ENCODE peak calls at places on chromosomes 3 and 15, in ten cellular contexts. X is stomach, I is tibial nerve, E is IMR-90, M is A549, K is uterus, H is sigmoid colon, G is ovary, Y is gastrocnemius medialis, F is transverse colon. Q is an unnamed sample.

GRCh38 chr15:88701561-88702095 is 62.8 kb downstream of the ISG20 start:
- DNase-seq in X (no peak), I (no peak), E (no peak), M (peak), K (no peak), H (no peak), G (no peak), Y (no peak), F (peak), Q (no peak)

GRCh38 chr3:13301295-13301987 is 118.7 kb downstream of the NUP210 start:
- DNase-seq in X (no peak), I (no peak), E (peak), M (peak), K (no peak), H (no peak), G (no peak), Y (no peak), F (no peak), Q (no peak)

GRCh38 chr3:10002951-10003350 is 16.3 kb upstream of the EMC3 start:
- DNase-seq in X (no peak), I (no peak), E (no peak), M (no peak), K (no peak), H (peak), G (no peak), Y (no peak), F (no peak), Q (no peak)

GRCh38 chr15:62099171-62099601 is 32.4 kb downstream of the C2CD4A start:
- DNase-seq in X (no peak), I (no peak), E (peak), M (no peak), K (no peak), H (no peak), G (no peak), Y (no peak), F (no peak), Q (no peak)

GRCh38 chr3:112038863-112039262 is 4.3 kb downstream of the TMPRSS7 start:
- DNase-seq in X (no peak), I (no peak), E (peak), M (no peak), K (no peak), H (no peak), G (no peak), Y (no peak), F (no peak), Q (no peak)

GRCh38 chr3:194521514-194522260 is 34.9 kb upstream of the ATP13A3 start:
- DNase-seq in X (no peak), I (no peak), E (peak), M (no peak), K (no peak), H (no peak), G (no peak), Y (no peak), F (no peak), Q (no peak)

GRCh38 chr3:73500321-73500720 is 124.4 kb downstream of the PDZRN3 start:
- DNase-seq in X (no peak), I (no peak), E (peak), M (no peak), K (no peak), H (no peak), G (no peak), Y (no peak), F (no peak), Q (no peak)

GRCh38 chr3:190305406-190305805 is 16.8 kb downstream of the CLDN1 start:
- DNase-seq in X (no peak), I (no peak), E (no peak), M (no peak), K (no peak), H (no peak), G (no peak), Y (no peak), F (no peak), Q (no peak)

GRCh38 chr15:73650387-73651126 is 17.4 kb upstream of the NPTN start:
- DNase-seq in X (no peak), I (no peak), E (peak), M (no peak), K (no peak), H (no peak), G (no peak), Y (no peak), F (no peak), Q (no peak)

GRCh38 chr3:17910922-17911321 is 168.5 kb upstream of the TBC1D5 start:
- DNase-seq in X (no peak), I (no peak), E (no peak), M (no peak), K (no peak), H (no peak), G (no peak), Y (no peak), F (no peak), Q (no peak)

GRCh38 chr15:45690581-45691260 is 55.9 kb downstream of the SQOR start:
- DNase-seq in X (no peak), I (no peak), E (no peak), M (no peak), K (no peak), H (no peak), G (no peak), Y (no peak), F (no peak), Q (no peak)

DNA sequence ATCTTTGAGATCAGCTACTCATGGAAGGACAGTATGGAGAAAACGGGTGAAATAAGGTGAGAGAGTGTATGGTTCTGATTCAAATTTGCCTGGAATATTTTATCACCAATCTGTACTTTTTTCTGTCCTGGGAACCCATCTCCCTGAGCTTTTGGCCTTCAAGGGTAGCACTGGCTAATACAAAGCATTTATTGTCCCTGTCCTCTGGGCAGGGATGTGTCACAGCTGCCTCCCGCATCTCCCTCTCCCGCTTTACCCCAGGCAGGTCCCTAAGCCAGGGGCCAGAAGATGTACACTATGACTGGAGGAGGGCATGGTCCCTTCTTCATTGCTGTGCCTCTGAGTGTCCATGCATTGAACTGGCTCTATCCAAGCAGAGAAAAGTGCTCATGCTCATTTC is 201.7 kb upstream of the CHRNA7 start:
- DNase-seq in X (no peak), I (no peak), E (no peak), M (no peak), K (no peak), H (no peak), G (no peak), Y (no peak), F (no peak), Q (no peak)
- H3K27ac ChIP-seq in X (no peak), I (no peak), E (no peak), M (no peak), K (no peak), H (no peak), G (no peak), Y (no peak), F (no peak), Q (no peak)

GRCh38 chr3:152836269-152836668 is 1.3 kb downstream of the P2RY1 start:
- DNase-seq in X (no peak), I (no peak), E (no peak), M (no peak), K (no peak), H (no peak), G (no peak), Y (no peak), F (no peak), Q (no peak)

GRCh38 chr3:152832046-152832445 is 2.9 kb upstream of the P2RY1 start:
- DNase-seq in X (no peak), I (no peak), E (no peak), M (no peak), K (no peak), H (no peak), G (no peak), Y (no peak), F (no peak), Q (no peak)

GRCh38 chr3:152835311-152836102 is 576 bp downstream of the P2RY1 start:
- DNase-seq in X (peak), I (peak), E (peak), M (peak), K (peak), H (peak), G (peak), Y (peak), F (peak), Q (peak)

GRCh38 chr3:152833089-152833488 is 1.8 kb upstream of the P2RY1 start:
- DNase-seq in X (no peak), I (no peak), E (no peak), M (no peak), K (no peak), H (no peak), G (no peak), Y (no peak), F (no peak), Q (no peak)

DNA sequence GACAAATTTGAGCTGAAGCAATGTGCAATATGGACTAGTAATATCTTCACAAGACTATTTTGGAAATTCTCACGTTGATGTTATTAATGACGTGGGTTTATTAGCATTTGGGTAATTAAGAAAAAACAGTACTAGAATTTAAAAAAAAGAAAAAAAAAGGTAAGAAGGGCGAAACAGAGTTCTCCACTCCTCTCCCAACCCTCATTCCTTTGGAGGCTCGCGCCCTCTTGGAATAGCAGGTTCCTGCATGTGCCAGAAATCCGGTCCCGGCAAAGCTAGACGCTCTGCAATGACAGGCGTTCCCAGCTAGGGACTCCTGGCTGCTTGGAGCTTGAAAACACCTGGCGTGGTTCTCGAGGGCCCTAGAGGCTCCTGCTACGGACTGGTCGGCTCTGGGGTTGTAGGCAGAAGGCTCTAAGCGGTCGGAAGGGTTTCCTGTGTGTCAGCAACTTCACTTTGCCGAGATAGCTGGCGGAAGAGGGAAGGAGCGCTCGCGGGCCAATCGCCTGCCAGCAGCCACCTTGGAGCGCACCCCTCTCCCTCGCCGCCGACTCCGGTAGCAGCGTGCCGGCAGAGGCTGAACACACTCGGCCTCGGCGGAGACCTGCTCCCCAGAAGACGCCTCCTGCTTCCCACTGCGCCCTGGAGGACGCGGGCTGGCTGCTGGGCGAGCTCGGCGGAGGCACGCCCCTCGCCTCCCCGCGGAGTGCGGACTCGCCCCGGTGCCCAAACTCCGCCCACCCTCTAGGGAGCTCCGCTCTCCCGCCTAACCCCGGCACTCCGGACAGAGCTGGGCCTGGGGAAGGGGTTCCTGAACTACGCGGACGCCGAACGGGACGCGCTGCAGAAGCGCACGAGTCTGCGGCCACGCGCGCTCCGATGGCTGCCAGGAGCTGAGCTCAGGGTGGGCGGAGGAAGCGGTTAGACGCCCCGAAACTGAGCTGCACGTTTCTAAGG is at the start of gene P2RY1:
- DNase-seq in X (peak), I (peak), E (peak), M (peak), K (peak), H (peak), G (peak), Y (peak), F (peak), Q (peak)
- TF ChIP-seq POLR2A in X (no peak), I (no peak), E (no peak), M (no peak), K (no peak), H (peak), G (peak), Y (peak), F (peak), Q (no peak)

GRCh38 chr3:42771271-42771670 is 1.8 kb downstream of the CCDC13 start:
- DNase-seq in X (no peak), I (no peak), E (no peak), M (no peak), K (no peak), H (no peak), G (no peak), Y (no peak), F (no peak), Q (no peak)

GRCh38 chr3:42769477-42770131 is 3.4 kb downstream of the CCDC13 start:
- DNase-seq in X (no peak), I (no peak), E (no peak), M (no peak), K (no peak), H (no peak), G (no peak), Y (no peak), F (no peak), Q (no peak)

GRCh38 chr3:42778644-42779043 is 5.6 kb upstream of the CCDC13 start:
- DNase-seq in X (no peak), I (peak), E (peak), M (no peak), K (peak), H (no peak), G (no peak), Y (peak), F (no peak), Q (no peak)

GRCh38 chr3:42773409-42773751 is 327 bp upstream of the CCDC13 start:
- DNase-seq in X (no peak), I (no peak), E (no peak), M (no peak), K (no peak), H (no peak), G (no peak), Y (no peak), F (no peak), Q (no peak)

DNA sequence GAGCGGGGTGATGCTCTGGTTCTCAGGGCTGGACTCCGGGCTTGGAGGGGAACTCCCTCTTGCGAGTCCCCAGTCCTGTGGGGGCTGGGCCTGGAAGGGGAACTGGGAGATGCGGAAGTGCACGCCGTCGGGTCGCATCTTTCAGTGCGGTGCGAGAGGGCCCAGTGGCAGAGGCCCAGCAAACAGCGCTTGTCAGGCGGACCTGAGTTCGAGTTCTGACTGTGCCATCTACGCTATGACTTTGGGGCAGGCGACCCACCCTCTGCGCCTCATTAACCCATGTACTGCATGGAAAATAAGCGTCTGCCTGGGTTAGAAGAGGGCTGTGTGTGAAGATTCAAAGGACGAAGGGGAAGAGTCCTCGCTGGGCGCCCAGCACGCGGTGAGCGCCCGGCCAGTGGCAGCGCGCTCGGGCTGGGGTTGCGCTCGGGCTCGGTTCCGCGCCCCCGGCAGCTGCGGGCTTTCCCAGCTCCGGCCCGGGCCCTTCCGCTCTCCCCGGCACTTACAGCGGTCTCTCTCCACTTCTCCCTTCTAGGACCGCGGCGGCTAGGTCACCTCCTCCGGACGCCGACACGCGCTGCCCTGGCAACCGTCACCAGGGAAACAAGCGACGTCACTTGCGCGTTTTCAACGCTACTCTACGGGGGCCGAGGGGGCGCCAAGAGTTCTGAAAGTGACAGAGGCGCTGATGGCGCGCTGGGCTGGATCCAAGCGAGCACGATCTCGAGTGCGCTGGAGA is at the start of gene CCDC13:
- DNase-seq in X (peak), I (peak), E (peak), M (peak), K (peak), H (peak), G (peak), Y (peak), F (peak), Q (peak)
- H3K27ac ChIP-seq in X (peak), I (peak), E (no peak), M (no peak), K (peak), H (peak), G (no peak), Y (peak), F (peak), Q (peak)

DNA sequence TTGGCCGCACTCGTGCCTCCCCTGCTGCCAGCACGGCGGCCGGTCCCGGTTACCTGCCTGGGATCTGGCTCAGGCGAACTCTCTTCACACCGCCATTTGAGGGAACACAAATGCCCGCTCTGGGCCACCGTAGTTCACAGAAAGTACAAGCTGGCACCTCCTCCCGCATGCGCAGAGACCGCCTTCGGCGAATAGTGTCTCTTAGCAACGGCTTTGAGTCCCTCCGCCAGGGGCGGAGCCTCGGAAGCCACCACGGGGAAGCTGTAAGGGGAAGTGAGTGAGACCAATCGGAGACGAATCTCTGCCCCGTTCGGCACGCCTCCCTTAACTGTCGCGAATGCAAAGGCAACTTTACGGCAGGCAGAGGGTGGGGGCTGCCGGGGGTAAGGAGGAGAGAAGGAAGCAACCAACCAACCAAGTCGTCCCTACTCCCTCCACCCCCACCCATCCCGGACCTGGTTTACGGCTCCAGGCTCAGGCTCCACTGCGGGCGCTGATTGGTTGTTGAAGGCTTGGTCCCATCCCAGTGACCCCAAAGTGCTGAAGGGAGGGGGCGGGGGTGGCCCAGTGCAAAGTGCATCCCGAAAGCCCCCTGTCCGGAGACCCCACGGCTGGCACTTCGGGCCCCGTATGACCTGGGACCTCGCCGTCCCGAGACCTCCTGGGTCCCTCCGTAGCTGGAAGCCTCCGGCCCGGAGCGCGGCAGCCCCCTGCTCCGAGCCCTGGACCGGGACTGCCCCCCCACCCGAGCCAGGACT is at the start of the genes ASB7 and LINS1:
- DNase-seq in X (peak), I (peak), E (peak), M (peak), K (peak), H (peak), G (peak), Y (peak), F (peak), Q (peak)
- TF ChIP-seq POLR2A in X (no peak), I (no peak), E (no peak), M (peak), K (no peak), H (no peak), G (no peak), Y (peak), F (peak), Q (peak)

GRCh38 chr15:32825219-32825618 is 107.4 kb downstream of the GREM1 start:
- DNase-seq in X (no peak), I (no peak), E (no peak), M (no peak), K (no peak), H (no peak), G (no peak), Y (no peak), F (no peak), Q (no peak)
- H3K27ac ChIP-seq in X (no peak), I (no peak), E (peak), M (peak), K (no peak), H (peak), G (no peak), Y (no peak), F (no peak), Q (no peak)

GRCh38 chr3:69051796-69052566 is at the start of gene TMF1:
- DNase-seq in X (peak), I (peak), E (peak), M (peak), K (peak), H (peak), G (peak), Y (peak), F (peak), Q (peak)
- TF ChIP-seq POLR2A in X (peak), I (peak), E (peak), M (peak), K (peak), H (peak), G (peak), Y (peak), F (peak), Q (peak)

Q was measured in heart left ventricle.